ENCODE peak calls at places on chromosomes 5 and 9, in seven cellular contexts. V is HFF-Myc, K is tibial artery, P is foreskin fibroblast, B is WERI-Rb-1, Q is HFFc6, N is HCT116. Z is an unnamed sample.

GRCh38 chr5:168881427-168882149 is 302.4 kb upstream of the PANK3 start:
- DNase-seq in V (no peak), K (no peak), P (no peak), B (peak), Q (no peak), N (no peak), Z (no peak)

GRCh38 chr5:57741326-57741725 is 258.7 kb upstream of the ACTBL2 start:
- DNase-seq in V (no peak), K (no peak), P (no peak), B (no peak), Q (no peak), N (no peak), Z (no peak)

GRCh38 chr5:39231705-39232525 is 12.6 kb upstream of the FYB1 start:
- DNase-seq in V (no peak), K (no peak), P (no peak), B (no peak), Q (no peak), N (no peak), Z (no peak)

GRCh38 chr5:143425835-143426234 is 22.3 kb upstream of the NR3C1 start:
- DNase-seq in V (no peak), K (no peak), P (no peak), B (no peak), Q (no peak), N (no peak), Z (no peak)

GRCh38 chr9:16626577-16627130 is 243.8 kb downstream of the BNC2 start:
- DNase-seq in V (peak), K (peak), P (peak), B (peak), Q (peak), N (no peak), Z (no peak)

GRCh38 chr5:141362719-141363118 is 1.2 kb upstream of the PCDHGA5 start:
- DNase-seq in V (no peak), K (no peak), P (no peak), B (no peak), Q (no peak), N (no peak), Z (no peak)

GRCh38 chr9:36039696-36040095 is 3.0 kb downstream of the RECK start:
- DNase-seq in V (no peak), K (no peak), P (no peak), B (no peak), Q (peak), N (no peak), Z (no peak)

GRCh38 chr9:15357050-15357653 is 50.1 kb upstream of the TTC39B start:
- DNase-seq in V (no peak), K (no peak), P (no peak), B (peak), Q (no peak), N (no peak), Z (no peak)

GRCh38 chr5:90968319-90968718 is 409.7 kb downstream of the ADGRV1 start:
- DNase-seq in V (no peak), K (no peak), P (peak), B (no peak), Q (no peak), N (no peak), Z (no peak)

GRCh38 chr9:75200892-75201470 is 112.7 kb downstream of the OSTF1 start:
- DNase-seq in V (no peak), K (no peak), P (no peak), B (no peak), Q (peak), N (peak), Z (no peak)

GRCh38 chr9:77810637-77811119 is 162.6 kb upstream of the GNA14 start:
- DNase-seq in V (no peak), K (no peak), P (no peak), B (no peak), Q (no peak), N (no peak), Z (no peak)

GRCh38 chr5:132496631-132497487 is 6.3 kb upstream of the IRF1 start:
- DNase-seq in V (no peak), K (peak), P (peak), B (no peak), Q (peak), N (no peak), Z (peak)

GRCh38 chr9:70192707-70193106 is 66.1 kb upstream of the SMC5 start:
- DNase-seq in V (no peak), K (no peak), P (no peak), B (no peak), Q (no peak), N (peak), Z (no peak)

GRCh38 chr9:133742849-133743444 is 4.8 kb upstream of the SARDH start:
- DNase-seq in V (peak), K (peak), P (peak), B (peak), Q (peak), N (peak), Z (peak)

GRCh38 chr5:83509535-83509934 is 38.0 kb downstream of the VCAN start:
- DNase-seq in V (peak), K (no peak), P (no peak), B (no peak), Q (no peak), N (no peak), Z (no peak)

GRCh38 chr9:135085830-135086546 is 1.5 kb upstream of the OLFM1 start:
- DNase-seq in V (no peak), K (peak), P (peak), B (peak), Q (peak), N (peak), Z (no peak)

GRCh38 chr5:136328097-136328496 is 37.2 kb downstream of the TRPC7 start:
- DNase-seq in V (no peak), K (no peak), P (no peak), B (no peak), Q (no peak), N (no peak), Z (no peak)

GRCh38 chr9:98597372-98597771 is 111.4 kb downstream of the GABBR2 start:
- DNase-seq in V (no peak), K (no peak), P (no peak), B (no peak), Q (no peak), N (no peak), Z (peak)

GRCh38 chr5:178248750-178249149 is 16.1 kb upstream of the PHYKPL start:
- DNase-seq in V (no peak), K (no peak), P (no peak), B (no peak), Q (no peak), N (no peak), Z (no peak)

GRCh38 chr5:124743534-124744169 is 2.8 kb downstream of the ZNF608 start:
- DNase-seq in V (no peak), K (no peak), P (no peak), B (peak), Q (no peak), N (no peak), Z (no peak)

GRCh38 chr9:105697871-105698270 is 3.5 kb downstream of the TMEM38B start:
- DNase-seq in V (no peak), K (no peak), P (no peak), B (no peak), Q (no peak), N (no peak), Z (no peak)

GRCh38 chr5:132962429-132962928 is 955 bp downstream of the AFF4 start:
- DNase-seq in V (peak), K (no peak), P (peak), B (peak), Q (peak), N (peak), Z (no peak)

GRCh38 chr5:67287795-67288194 is 91.2 kb upstream of the CD180 start:
- DNase-seq in V (no peak), K (no peak), P (no peak), B (no peak), Q (peak), N (no peak), Z (no peak)

GRCh38 chr5:52915176-52915875 is 73.8 kb upstream of the ITGA2 start:
- DNase-seq in V (peak), K (no peak), P (peak), B (peak), Q (peak), N (peak), Z (no peak)

GRCh38 chr5:171569065-171569712 is 149.7 kb downstream of the FGF18 start:
- DNase-seq in V (no peak), K (no peak), P (no peak), B (no peak), Q (no peak), N (no peak), Z (no peak)

GRCh38 chr5:174745495-174745894 is 21.1 kb downstream of the MSX2 start:
- DNase-seq in V (no peak), K (no peak), P (no peak), B (no peak), Q (no peak), N (no peak), Z (no peak)

DNA sequence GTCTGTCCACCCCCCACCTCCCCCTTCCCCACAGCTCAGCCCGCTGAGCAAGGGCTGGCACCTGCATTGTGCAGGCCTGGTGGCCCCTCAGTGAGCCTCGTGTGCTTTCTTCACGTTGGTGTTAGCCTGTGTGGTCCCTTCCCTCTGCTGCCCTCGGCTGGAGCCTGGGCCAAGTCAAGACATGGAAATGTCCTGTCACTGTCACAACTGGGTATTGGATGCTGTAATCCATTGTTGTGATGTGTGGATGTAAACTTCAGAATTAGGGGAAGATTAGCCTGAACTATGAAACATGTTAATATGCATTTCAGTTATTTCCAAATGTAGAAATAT is 103.9 kb downstream of the TRIO start:
- DNase-seq in V (no peak), K (no peak), P (no peak), B (no peak), Q (no peak), N (no peak), Z (no peak)
- TF ChIP-seq CTCF in V (no peak), K (no peak), P (no peak), B (peak), Q (no peak), N (no peak), Z (no peak)

GRCh38 chr9:109192732-109193361 is 25.8 kb upstream of the FRRS1L start:
- DNase-seq in V (no peak), K (no peak), P (no peak), B (peak), Q (no peak), N (peak), Z (no peak)
- TF ChIP-seq CTCF in V (peak), K (no peak), P (peak), B (peak), Q (peak), N (peak), Z (no peak)

GRCh38 chr5:161481922-161482321 is 64.6 kb downstream of the GABRB2 start:
- DNase-seq in V (no peak), K (no peak), P (no peak), B (no peak), Q (no peak), N (no peak), Z (no peak)
- TF ChIP-seq CTCF in V (no peak), K (no peak), P (no peak), B (no peak), Q (no peak), N (no peak), Z (no peak)

DNA sequence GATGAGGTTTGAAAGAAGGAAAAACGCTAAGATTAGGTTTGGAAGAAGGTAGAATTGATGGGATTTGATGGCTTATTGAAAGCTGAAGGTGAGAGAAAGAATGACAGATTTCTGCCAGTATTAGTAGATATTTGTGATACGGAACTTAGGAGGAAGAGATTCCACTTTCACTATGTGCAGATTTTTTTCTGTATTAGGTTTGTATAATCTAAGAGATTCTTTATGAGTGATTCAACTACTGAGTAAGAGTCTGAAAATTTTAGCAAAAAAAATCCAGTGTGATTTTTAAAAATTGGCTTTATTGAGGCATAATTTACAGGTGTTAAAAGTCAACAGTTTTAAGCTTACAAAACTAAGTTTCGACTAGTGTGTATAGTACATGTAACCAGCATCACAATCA is 54.1 kb downstream of the AP3S1 start:
- DNase-seq in V (no peak), K (no peak), P (no peak), B (no peak), Q (peak), N (no peak), Z (no peak)
- TF ChIP-seq CTCF in V (no peak), K (no peak), P (no peak), B (no peak), Q (no peak), N (no peak), Z (no peak)

DNA sequence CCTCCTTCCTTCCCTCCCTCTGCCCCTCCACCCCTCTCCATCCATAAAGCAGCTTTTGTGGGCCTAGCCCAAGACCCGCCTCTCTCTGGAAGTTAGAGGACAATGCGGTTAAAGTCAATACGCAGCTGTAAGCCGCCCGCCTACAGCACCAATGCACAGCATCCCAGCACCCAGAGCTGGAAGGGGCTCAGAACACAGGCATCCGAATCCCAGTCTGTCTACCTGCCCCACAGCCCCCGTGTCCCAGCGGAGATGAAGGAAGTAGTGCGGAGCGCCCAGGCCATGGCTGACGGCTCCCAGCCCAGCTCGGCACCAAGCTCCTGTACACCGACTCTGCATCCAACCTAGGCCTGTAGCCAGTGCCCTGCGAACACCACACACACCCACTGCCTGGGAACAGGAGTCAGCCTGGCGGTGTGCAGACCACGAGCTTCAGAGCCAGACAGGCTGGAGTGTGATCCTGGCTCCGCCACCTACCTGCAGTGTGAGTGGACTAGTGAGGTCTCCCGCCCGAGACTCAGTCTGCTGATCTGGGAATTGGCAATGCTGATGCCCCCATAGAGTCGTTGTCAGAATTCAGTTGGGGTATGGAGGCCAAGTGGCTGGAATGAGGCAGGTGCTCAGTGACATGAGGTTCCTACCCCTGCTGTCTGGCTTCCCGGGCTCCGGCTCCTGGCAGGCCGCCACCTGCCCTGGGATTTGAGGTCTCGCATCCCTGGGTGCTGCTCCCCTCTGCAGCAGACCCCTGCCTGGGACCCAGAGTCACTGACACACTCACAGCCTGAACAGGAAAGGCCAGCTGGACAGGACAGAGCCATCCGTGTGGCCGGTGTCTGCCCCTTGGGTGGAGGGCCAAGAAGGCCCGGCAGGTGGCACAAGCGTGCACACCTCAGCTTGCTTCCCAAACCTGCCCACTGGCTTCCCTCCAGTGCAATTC is 45.1 kb upstream of the RNF130 start:
- DNase-seq in V (no peak), K (peak), P (no peak), B (no peak), Q (no peak), N (no peak), Z (peak)
- TF ChIP-seq CTCF in V (no peak), K (no peak), P (no peak), B (no peak), Q (no peak), N (peak), Z (no peak)

GRCh38 chr5:8394965-8395364 is 526.0 kb downstream of the MTRR start:
- DNase-seq in V (no peak), K (no peak), P (no peak), B (no peak), Q (no peak), N (no peak), Z (no peak)
- TF ChIP-seq CTCF in V (no peak), K (no peak), P (no peak), B (no peak), Q (peak), N (no peak), Z (no peak)

DNA sequence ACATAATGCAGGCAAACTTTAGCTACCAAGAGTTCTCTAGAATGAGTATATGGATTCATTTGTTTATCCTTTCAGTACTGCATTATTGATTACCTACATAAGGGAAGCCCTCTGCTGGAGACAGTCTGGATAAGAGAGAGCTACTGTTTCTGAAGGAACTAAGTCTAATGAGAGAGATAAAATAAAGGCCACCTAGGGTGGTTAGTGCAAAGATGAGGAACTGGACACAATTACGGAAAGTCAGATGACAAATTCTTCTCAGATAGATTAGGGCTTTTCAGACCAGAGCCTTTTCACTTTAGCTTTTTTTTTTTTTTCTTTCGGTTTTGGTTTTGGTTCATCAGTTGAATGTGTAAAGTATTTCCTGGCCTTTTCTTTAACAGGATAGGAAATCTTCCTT is 31.3 kb downstream of the ISOC1 start:
- DNase-seq in V (no peak), K (no peak), P (no peak), B (no peak), Q (no peak), N (no peak), Z (no peak)
- TF ChIP-seq CTCF in V (no peak), K (no peak), P (no peak), B (no peak), Q (no peak), N (no peak), Z (no peak)

Z was measured in coronary artery.